ENCODE peak calls at places on chromosomes 16 and 17, in ten cellular contexts. One of them, this sample, is unnamed.

GRCh38 chr17:74117999-74118421 is 85.5 kb upstream of the RPL38 start:
- DNase-seq in CD4-positive, CD25-positive, alpha-beta regulatory T cell: no peak
- DNase-seq in HTR-8/SVneo: no peak
- DNase-seq in GM04504: no peak
- DNase-seq in naive thymus-derived CD8-positive, alpha-beta T cell: no peak
- DNase-seq in effector memory CD4-positive, alpha-beta T cell: no peak
- DNase-seq in effector CD4-positive, alpha-beta T cell: no peak
- DNase-seq in NCI-H2081: no peak
- DNase-seq in astrocyte of the hippocampus: no peak
- DNase-seq in Caki2: no peak
- DNase-seq in this sample: no peak

GRCh38 chr17:13114601-13115024 is 96.8 kb upstream of the ELAC2 start:
- DNase-seq in CD4-positive, CD25-positive, alpha-beta regulatory T cell: no peak
- DNase-seq in effector memory CD4-positive, alpha-beta T cell: no peak
- DNase-seq in Caki2: peak; percentile 8
- DNase-seq in naive thymus-derived CD8-positive, alpha-beta T cell: no peak
- DNase-seq in HTR-8/SVneo: peak; percentile 66
- DNase-seq in astrocyte of the hippocampus: peak; percentile 91
- DNase-seq in effector CD4-positive, alpha-beta T cell: no peak
- DNase-seq in NCI-H2081: peak; percentile 4
- DNase-seq in GM04504: peak; percentile 16
- DNase-seq in this sample: no peak

GRCh38 chr16:2969545-2970521 is 685 bp downstream of the PAQR4 start:
- DNase-seq in Caki2: peak; percentile 71
- DNase-seq in NCI-H2081: peak; percentile 62
- DNase-seq in GM04504: no peak
- DNase-seq in HTR-8/SVneo: peak; percentile 76
- DNase-seq in astrocyte of the hippocampus: peak; percentile 70
- DNase-seq in effector CD4-positive, alpha-beta T cell: peak; percentile 60
- DNase-seq in CD4-positive, CD25-positive, alpha-beta regulatory T cell: peak; percentile 51
- DNase-seq in naive thymus-derived CD8-positive, alpha-beta T cell: peak; percentile 51
- DNase-seq in effector memory CD4-positive, alpha-beta T cell: peak; percentile 25
- DNase-seq in this sample: peak; percentile 55

GRCh38 chr16:22191966-22192260 is 14.2 kb upstream of the EEF2K start:
- DNase-seq in effector CD4-positive, alpha-beta T cell: no peak
- DNase-seq in GM04504: no peak
- DNase-seq in HTR-8/SVneo: no peak
- DNase-seq in NCI-H2081: no peak
- DNase-seq in CD4-positive, CD25-positive, alpha-beta regulatory T cell: no peak
- DNase-seq in naive thymus-derived CD8-positive, alpha-beta T cell: peak; percentile 37
- DNase-seq in astrocyte of the hippocampus: peak; percentile 26
- DNase-seq in Caki2: no peak
- DNase-seq in effector memory CD4-positive, alpha-beta T cell: no peak
- DNase-seq in this sample: no peak

GRCh38 chr16:74700206-74701040 is at the start of gene MLKL:
- DNase-seq in effector memory CD4-positive, alpha-beta T cell: peak; percentile 47
- DNase-seq in NCI-H2081: peak; percentile 15
- DNase-seq in Caki2: peak; percentile 77
- DNase-seq in CD4-positive, CD25-positive, alpha-beta regulatory T cell: peak; percentile 46
- DNase-seq in astrocyte of the hippocampus: peak; percentile 37
- DNase-seq in effector CD4-positive, alpha-beta T cell: peak; percentile 53
- DNase-seq in HTR-8/SVneo: peak; percentile 64
- DNase-seq in naive thymus-derived CD8-positive, alpha-beta T cell: peak; percentile 54
- DNase-seq in GM04504: peak; percentile 16
- DNase-seq in this sample: peak; percentile 32

GRCh38 chr17:35612924-35613521 is 25.9 kb downstream of the AP2B1 start:
- DNase-seq in HTR-8/SVneo: peak; percentile 39
- DNase-seq in effector CD4-positive, alpha-beta T cell: no peak
- DNase-seq in effector memory CD4-positive, alpha-beta T cell: no peak
- DNase-seq in naive thymus-derived CD8-positive, alpha-beta T cell: peak; percentile 26
- DNase-seq in Caki2: peak; percentile 69
- DNase-seq in CD4-positive, CD25-positive, alpha-beta regulatory T cell: peak; percentile 28
- DNase-seq in GM04504: peak; percentile 14
- DNase-seq in NCI-H2081: peak; percentile 36
- DNase-seq in astrocyte of the hippocampus: peak; percentile 70
- DNase-seq in this sample: peak; percentile 3

GRCh38 chr16:88141580-88141979 is 190.3 kb downstream of the BANP start:
- DNase-seq in effector CD4-positive, alpha-beta T cell: no peak
- DNase-seq in effector memory CD4-positive, alpha-beta T cell: no peak
- DNase-seq in naive thymus-derived CD8-positive, alpha-beta T cell: no peak
- DNase-seq in CD4-positive, CD25-positive, alpha-beta regulatory T cell: no peak
- DNase-seq in NCI-H2081: no peak
- DNase-seq in Caki2: no peak
- DNase-seq in HTR-8/SVneo: no peak
- DNase-seq in GM04504: no peak
- DNase-seq in astrocyte of the hippocampus: no peak
- DNase-seq in this sample: no peak

GRCh38 chr16:87333101-87333500 is 15.9 kb upstream of the C16orf95 start:
- DNase-seq in astrocyte of the hippocampus: no peak
- DNase-seq in naive thymus-derived CD8-positive, alpha-beta T cell: no peak
- DNase-seq in HTR-8/SVneo: no peak
- DNase-seq in CD4-positive, CD25-positive, alpha-beta regulatory T cell: no peak
- DNase-seq in effector CD4-positive, alpha-beta T cell: no peak
- DNase-seq in GM04504: no peak
- DNase-seq in NCI-H2081: no peak
- DNase-seq in effector memory CD4-positive, alpha-beta T cell: no peak
- DNase-seq in Caki2: no peak
- DNase-seq in this sample: no peak

GRCh38 chr17:47286198-47286914 is 32.7 kb downstream of the ITGB3 start:
- DNase-seq in Caki2: no peak
- DNase-seq in effector memory CD4-positive, alpha-beta T cell: no peak
- DNase-seq in CD4-positive, CD25-positive, alpha-beta regulatory T cell: no peak
- DNase-seq in GM04504: no peak
- DNase-seq in NCI-H2081: no peak
- DNase-seq in HTR-8/SVneo: no peak
- DNase-seq in effector CD4-positive, alpha-beta T cell: no peak
- DNase-seq in astrocyte of the hippocampus: no peak
- DNase-seq in naive thymus-derived CD8-positive, alpha-beta T cell: no peak
- DNase-seq in this sample: peak; percentile 71

GRCh38 chr17:3894927-3895343 is 2.1 kb upstream of the CAMKK1 start:
- DNase-seq in effector memory CD4-positive, alpha-beta T cell: no peak
- DNase-seq in effector CD4-positive, alpha-beta T cell: no peak
- DNase-seq in NCI-H2081: no peak
- DNase-seq in CD4-positive, CD25-positive, alpha-beta regulatory T cell: no peak
- DNase-seq in Caki2: peak; percentile 41
- DNase-seq in HTR-8/SVneo: no peak
- DNase-seq in GM04504: no peak
- DNase-seq in astrocyte of the hippocampus: no peak
- DNase-seq in naive thymus-derived CD8-positive, alpha-beta T cell: no peak
- DNase-seq in this sample: no peak

GRCh38 chr16:28572659-28573510 is 19.2 kb downstream of the SGF29 start:
- DNase-seq in effector memory CD4-positive, alpha-beta T cell: no peak
- DNase-seq in HTR-8/SVneo: no peak
- DNase-seq in naive thymus-derived CD8-positive, alpha-beta T cell: no peak
- DNase-seq in CD4-positive, CD25-positive, alpha-beta regulatory T cell: no peak
- DNase-seq in Caki2: no peak
- DNase-seq in GM04504: no peak
- DNase-seq in NCI-H2081: no peak
- DNase-seq in astrocyte of the hippocampus: no peak
- DNase-seq in effector CD4-positive, alpha-beta T cell: no peak
- DNase-seq in this sample: no peak

GRCh38 chr16:84003001-84003400 is 35.0 kb downstream of the NECAB2 start:
- DNase-seq in NCI-H2081: no peak
- DNase-seq in effector memory CD4-positive, alpha-beta T cell: no peak
- DNase-seq in Caki2: no peak
- DNase-seq in naive thymus-derived CD8-positive, alpha-beta T cell: no peak
- DNase-seq in astrocyte of the hippocampus: no peak
- DNase-seq in GM04504: no peak
- DNase-seq in HTR-8/SVneo: no peak
- DNase-seq in CD4-positive, CD25-positive, alpha-beta regulatory T cell: no peak
- DNase-seq in effector CD4-positive, alpha-beta T cell: no peak
- DNase-seq in this sample: no peak

GRCh38 chr17:38917259-38917658 is 8.2 kb upstream of the LASP1NB start:
- DNase-seq in NCI-H2081: no peak
- DNase-seq in CD4-positive, CD25-positive, alpha-beta regulatory T cell: no peak
- DNase-seq in astrocyte of the hippocampus: no peak
- DNase-seq in naive thymus-derived CD8-positive, alpha-beta T cell: no peak
- DNase-seq in Caki2: no peak
- DNase-seq in HTR-8/SVneo: no peak
- DNase-seq in effector memory CD4-positive, alpha-beta T cell: no peak
- DNase-seq in GM04504: no peak
- DNase-seq in effector CD4-positive, alpha-beta T cell: no peak
- DNase-seq in this sample: no peak

GRCh38 chr17:42067371-42068180 is 17.2 kb upstream of the C17orf113 start:
- DNase-seq in effector memory CD4-positive, alpha-beta T cell: peak; percentile 39
- DNase-seq in naive thymus-derived CD8-positive, alpha-beta T cell: peak; percentile 67
- DNase-seq in effector CD4-positive, alpha-beta T cell: peak; percentile 67
- DNase-seq in CD4-positive, CD25-positive, alpha-beta regulatory T cell: peak; percentile 63
- DNase-seq in astrocyte of the hippocampus: peak; percentile 59
- DNase-seq in GM04504: peak; percentile 10
- DNase-seq in NCI-H2081: peak; percentile 53
- DNase-seq in HTR-8/SVneo: peak; percentile 84
- DNase-seq in Caki2: peak; percentile 33
- DNase-seq in this sample: peak; percentile 61

GRCh38 chr17:76243826-76244679 is 3.8 kb upstream of the RNF157 start:
- DNase-seq in effector CD4-positive, alpha-beta T cell: no peak
- DNase-seq in astrocyte of the hippocampus: no peak
- DNase-seq in CD4-positive, CD25-positive, alpha-beta regulatory T cell: no peak
- DNase-seq in effector memory CD4-positive, alpha-beta T cell: no peak
- DNase-seq in HTR-8/SVneo: no peak
- DNase-seq in GM04504: no peak
- DNase-seq in NCI-H2081: no peak
- DNase-seq in Caki2: no peak
- DNase-seq in naive thymus-derived CD8-positive, alpha-beta T cell: peak; percentile 21
- DNase-seq in this sample: no peak

GRCh38 chr17:31068291-31068690 is 26.5 kb upstream of the NF1 start:
- DNase-seq in naive thymus-derived CD8-positive, alpha-beta T cell: no peak
- DNase-seq in GM04504: no peak
- DNase-seq in HTR-8/SVneo: peak; percentile 28
- DNase-seq in CD4-positive, CD25-positive, alpha-beta regulatory T cell: peak; percentile 24
- DNase-seq in effector CD4-positive, alpha-beta T cell: peak; percentile 11
- DNase-seq in NCI-H2081: no peak
- DNase-seq in astrocyte of the hippocampus: peak; percentile 9
- DNase-seq in Caki2: peak; percentile 22
- DNase-seq in effector memory CD4-positive, alpha-beta T cell: no peak
- DNase-seq in this sample: peak; percentile 38

GRCh38 chr16:6048017-6048416 is 950.4 kb upstream of the EEF2KMT start:
- DNase-seq in naive thymus-derived CD8-positive, alpha-beta T cell: no peak
- DNase-seq in effector memory CD4-positive, alpha-beta T cell: no peak
- DNase-seq in NCI-H2081: no peak
- DNase-seq in effector CD4-positive, alpha-beta T cell: no peak
- DNase-seq in GM04504: no peak
- DNase-seq in Caki2: no peak
- DNase-seq in CD4-positive, CD25-positive, alpha-beta regulatory T cell: no peak
- DNase-seq in astrocyte of the hippocampus: no peak
- DNase-seq in HTR-8/SVneo: no peak
- DNase-seq in this sample: no peak

GRCh38 chr16:48617104-48617503 is 7.1 kb upstream of the N4BP1 start:
- DNase-seq in effector CD4-positive, alpha-beta T cell: no peak
- DNase-seq in naive thymus-derived CD8-positive, alpha-beta T cell: no peak
- DNase-seq in CD4-positive, CD25-positive, alpha-beta regulatory T cell: no peak
- DNase-seq in HTR-8/SVneo: no peak
- DNase-seq in GM04504: no peak
- DNase-seq in astrocyte of the hippocampus: no peak
- DNase-seq in Caki2: no peak
- DNase-seq in effector memory CD4-positive, alpha-beta T cell: no peak
- DNase-seq in NCI-H2081: no peak
- DNase-seq in this sample: no peak

GRCh38 chr17:41278176-41278955 is 2.9 kb downstream of the KRTAP9-7 start:
- DNase-seq in NCI-H2081: no peak
- DNase-seq in effector CD4-positive, alpha-beta T cell: no peak
- DNase-seq in naive thymus-derived CD8-positive, alpha-beta T cell: no peak
- DNase-seq in effector memory CD4-positive, alpha-beta T cell: no peak
- DNase-seq in Caki2: no peak
- DNase-seq in HTR-8/SVneo: no peak
- DNase-seq in astrocyte of the hippocampus: no peak
- DNase-seq in GM04504: no peak
- DNase-seq in CD4-positive, CD25-positive, alpha-beta regulatory T cell: no peak
- DNase-seq in this sample: no peak

GRCh38 chr16:55562936-55563335 is 3.5 kb upstream of the CAPNS2 start:
- DNase-seq in NCI-H2081: no peak
- DNase-seq in effector memory CD4-positive, alpha-beta T cell: no peak
- DNase-seq in HTR-8/SVneo: no peak
- DNase-seq in naive thymus-derived CD8-positive, alpha-beta T cell: no peak
- DNase-seq in CD4-positive, CD25-positive, alpha-beta regulatory T cell: no peak
- DNase-seq in astrocyte of the hippocampus: no peak
- DNase-seq in Caki2: no peak
- DNase-seq in GM04504: no peak
- DNase-seq in effector CD4-positive, alpha-beta T cell: no peak
- DNase-seq in this sample: no peak

GRCh38 chr17:41785876-41786226 is 660 bp downstream of the JUP start:
- DNase-seq in astrocyte of the hippocampus: no peak
- DNase-seq in effector CD4-positive, alpha-beta T cell: no peak
- DNase-seq in GM04504: no peak
- DNase-seq in NCI-H2081: peak; percentile 61
- DNase-seq in Caki2: no peak
- DNase-seq in CD4-positive, CD25-positive, alpha-beta regulatory T cell: no peak
- DNase-seq in effector memory CD4-positive, alpha-beta T cell: no peak
- DNase-seq in naive thymus-derived CD8-positive, alpha-beta T cell: peak; percentile 15
- DNase-seq in HTR-8/SVneo: no peak
- DNase-seq in this sample: no peak

GRCh38 chr16:11198817-11199216 is 57.2 kb downstream of the SOCS1 start:
- DNase-seq in CD4-positive, CD25-positive, alpha-beta regulatory T cell: no peak
- DNase-seq in effector memory CD4-positive, alpha-beta T cell: no peak
- DNase-seq in naive thymus-derived CD8-positive, alpha-beta T cell: no peak
- DNase-seq in GM04504: no peak
- DNase-seq in NCI-H2081: no peak
- DNase-seq in Caki2: peak; percentile 35
- DNase-seq in HTR-8/SVneo: no peak
- DNase-seq in effector CD4-positive, alpha-beta T cell: no peak
- DNase-seq in astrocyte of the hippocampus: no peak
- DNase-seq in this sample: no peak

GRCh38 chr17:49514374-49514738 is 19.3 kb downstream of the NGFR start:
- DNase-seq in naive thymus-derived CD8-positive, alpha-beta T cell: no peak
- DNase-seq in HTR-8/SVneo: no peak
- DNase-seq in astrocyte of the hippocampus: peak; percentile 27
- DNase-seq in CD4-positive, CD25-positive, alpha-beta regulatory T cell: no peak
- DNase-seq in effector CD4-positive, alpha-beta T cell: no peak
- DNase-seq in Caki2: no peak
- DNase-seq in NCI-H2081: no peak
- DNase-seq in GM04504: no peak
- DNase-seq in effector memory CD4-positive, alpha-beta T cell: no peak
- DNase-seq in this sample: no peak

GRCh38 chr16:11079657-11080187 is 135.4 kb downstream of the CLEC16A start:
- DNase-seq in effector CD4-positive, alpha-beta T cell: no peak
- DNase-seq in naive thymus-derived CD8-positive, alpha-beta T cell: no peak
- DNase-seq in Caki2: peak; percentile 68
- DNase-seq in NCI-H2081: no peak
- DNase-seq in astrocyte of the hippocampus: peak; percentile 79
- DNase-seq in HTR-8/SVneo: peak; percentile 40
- DNase-seq in CD4-positive, CD25-positive, alpha-beta regulatory T cell: no peak
- DNase-seq in GM04504: peak; percentile 87
- DNase-seq in effector memory CD4-positive, alpha-beta T cell: no peak
- DNase-seq in this sample: no peak

GRCh38 chr17:37259030-37259735 is 116.6 kb upstream of the C17orf78 start:
- DNase-seq in effector CD4-positive, alpha-beta T cell: no peak
- DNase-seq in HTR-8/SVneo: no peak
- DNase-seq in NCI-H2081: no peak
- DNase-seq in astrocyte of the hippocampus: peak; percentile 59
- DNase-seq in naive thymus-derived CD8-positive, alpha-beta T cell: no peak
- DNase-seq in CD4-positive, CD25-positive, alpha-beta regulatory T cell: no peak
- DNase-seq in GM04504: no peak
- DNase-seq in effector memory CD4-positive, alpha-beta T cell: no peak
- DNase-seq in Caki2: no peak
- DNase-seq in this sample: no peak

GRCh38 chr16:54174750-54175149 is 111.8 kb downstream of the IRX3 start:
- DNase-seq in CD4-positive, CD25-positive, alpha-beta regulatory T cell: no peak
- DNase-seq in NCI-H2081: no peak
- DNase-seq in effector memory CD4-positive, alpha-beta T cell: no peak
- DNase-seq in GM04504: no peak
- DNase-seq in naive thymus-derived CD8-positive, alpha-beta T cell: no peak
- DNase-seq in Caki2: no peak
- DNase-seq in astrocyte of the hippocampus: no peak
- DNase-seq in HTR-8/SVneo: no peak
- DNase-seq in effector CD4-positive, alpha-beta T cell: no peak
- DNase-seq in this sample: no peak

GRCh38 chr16:85662036-85662812 is 26.5 kb downstream of the GINS2 start:
- DNase-seq in NCI-H2081: no peak
- DNase-seq in astrocyte of the hippocampus: no peak
- DNase-seq in Caki2: no peak
- DNase-seq in naive thymus-derived CD8-positive, alpha-beta T cell: no peak
- DNase-seq in effector memory CD4-positive, alpha-beta T cell: no peak
- DNase-seq in effector CD4-positive, alpha-beta T cell: no peak
- DNase-seq in HTR-8/SVneo: no peak
- DNase-seq in CD4-positive, CD25-positive, alpha-beta regulatory T cell: no peak
- DNase-seq in GM04504: no peak
- DNase-seq in this sample: no peak

GRCh38 chr17:2591040-2591640 is 2.3 kb upstream of the PAFAH1B1 start:
- DNase-seq in GM04504: no peak
- DNase-seq in HTR-8/SVneo: no peak
- DNase-seq in effector memory CD4-positive, alpha-beta T cell: no peak
- DNase-seq in effector CD4-positive, alpha-beta T cell: no peak
- DNase-seq in CD4-positive, CD25-positive, alpha-beta regulatory T cell: no peak
- DNase-seq in Caki2: no peak
- DNase-seq in astrocyte of the hippocampus: no peak
- DNase-seq in NCI-H2081: no peak
- DNase-seq in naive thymus-derived CD8-positive, alpha-beta T cell: no peak
- DNase-seq in this sample: no peak